ENCODE peak calls at places on chromosomes 5 and 9, in nine cellular contexts. One of them, this sample, is unnamed.

GRCh38 chr9:4639420-4639819 is 22.7 kb upstream of the PLPP6 start:
- DNase-seq in cortex of kidney: no peak
- DNase-seq in MM.1S: no peak
- DNase-seq in NCI-H510A treated with DMSO at 0.1 percent for 48 hours: no peak
- DNase-seq in mucosa of gallbladder: no peak
- DNase-seq in stimulated activated CD4-positive, alpha-beta T cell treated with anti-CD3 and anti-CD28 coated beads, Interleukin-2, amount 100 ng/mL, for 48 hours: no peak
- DNase-seq in RCC 7860: no peak
- DNase-seq in germinal center: no peak
- DNase-seq in SJSA1: no peak
- DNase-seq in this sample: no peak

GRCh38 chr5:96781031-96781733 is 26.6 kb downstream of the ERAP1 start:
- DNase-seq in NCI-H510A treated with DMSO at 0.1 percent for 48 hours: no peak
- DNase-seq in RCC 7860: peak; percentile 46
- DNase-seq in stimulated activated CD4-positive, alpha-beta T cell treated with anti-CD3 and anti-CD28 coated beads, Interleukin-2, amount 100 ng/mL, for 48 hours: no peak
- DNase-seq in cortex of kidney: no peak
- DNase-seq in MM.1S: no peak
- DNase-seq in SJSA1: no peak
- DNase-seq in germinal center: no peak
- DNase-seq in mucosa of gallbladder: no peak
- DNase-seq in this sample: no peak

GRCh38 chr5:172910828-172911627 is 48.2 kb upstream of the RPL26L1 start:
- DNase-seq in stimulated activated CD4-positive, alpha-beta T cell treated with anti-CD3 and anti-CD28 coated beads, Interleukin-2, amount 100 ng/mL, for 48 hours: no peak
- DNase-seq in cortex of kidney: no peak
- DNase-seq in germinal center: no peak
- DNase-seq in SJSA1: peak; percentile 90
- DNase-seq in mucosa of gallbladder: peak; percentile 65
- DNase-seq in MM.1S: no peak
- DNase-seq in RCC 7860: peak; percentile 89
- DNase-seq in NCI-H510A treated with DMSO at 0.1 percent for 48 hours: no peak
- DNase-seq in this sample: no peak

GRCh38 chr9:97109194-97109811 is 70.4 kb upstream of the CTSV start:
- DNase-seq in SJSA1: no peak
- DNase-seq in mucosa of gallbladder: peak; percentile 46
- DNase-seq in RCC 7860: peak; percentile 64
- DNase-seq in stimulated activated CD4-positive, alpha-beta T cell treated with anti-CD3 and anti-CD28 coated beads, Interleukin-2, amount 100 ng/mL, for 48 hours: peak; percentile 30
- DNase-seq in germinal center: no peak
- DNase-seq in MM.1S: peak; percentile 63
- DNase-seq in cortex of kidney: no peak
- DNase-seq in NCI-H510A treated with DMSO at 0.1 percent for 48 hours: no peak
- DNase-seq in this sample: no peak

GRCh38 chr5:81779125-81779934 is 28.4 kb upstream of the SSBP2 start:
- DNase-seq in stimulated activated CD4-positive, alpha-beta T cell treated with anti-CD3 and anti-CD28 coated beads, Interleukin-2, amount 100 ng/mL, for 48 hours: peak; percentile 14
- DNase-seq in cortex of kidney: no peak
- DNase-seq in mucosa of gallbladder: peak; percentile 51
- DNase-seq in RCC 7860: no peak
- DNase-seq in NCI-H510A treated with DMSO at 0.1 percent for 48 hours: no peak
- DNase-seq in MM.1S: peak; percentile 51
- DNase-seq in germinal center: peak; percentile 28
- DNase-seq in SJSA1: peak; percentile 51
- DNase-seq in this sample: peak; percentile 71

GRCh38 chr5:35860686-35861085 is 4.0 kb downstream of the IL7R start:
- DNase-seq in stimulated activated CD4-positive, alpha-beta T cell treated with anti-CD3 and anti-CD28 coated beads, Interleukin-2, amount 100 ng/mL, for 48 hours: no peak
- DNase-seq in germinal center: no peak
- DNase-seq in SJSA1: no peak
- DNase-seq in cortex of kidney: no peak
- DNase-seq in RCC 7860: peak; percentile 50
- DNase-seq in mucosa of gallbladder: no peak
- DNase-seq in MM.1S: no peak
- DNase-seq in NCI-H510A treated with DMSO at 0.1 percent for 48 hours: no peak
- DNase-seq in this sample: no peak

GRCh38 chr5:72328172-72328571 is 8.0 kb downstream of the PTCD2 start:
- DNase-seq in NCI-H510A treated with DMSO at 0.1 percent for 48 hours: peak; percentile 12
- DNase-seq in RCC 7860: peak; percentile 54
- DNase-seq in mucosa of gallbladder: no peak
- DNase-seq in cortex of kidney: no peak
- DNase-seq in MM.1S: no peak
- DNase-seq in germinal center: no peak
- DNase-seq in stimulated activated CD4-positive, alpha-beta T cell treated with anti-CD3 and anti-CD28 coated beads, Interleukin-2, amount 100 ng/mL, for 48 hours: no peak
- DNase-seq in SJSA1: no peak
- DNase-seq in this sample: no peak

GRCh38 chr9:130660683-130661460 is 3.5 kb upstream of the PRDM12 start:
- DNase-seq in mucosa of gallbladder: no peak
- DNase-seq in stimulated activated CD4-positive, alpha-beta T cell treated with anti-CD3 and anti-CD28 coated beads, Interleukin-2, amount 100 ng/mL, for 48 hours: no peak
- DNase-seq in cortex of kidney: no peak
- DNase-seq in NCI-H510A treated with DMSO at 0.1 percent for 48 hours: no peak
- DNase-seq in RCC 7860: no peak
- DNase-seq in MM.1S: no peak
- DNase-seq in SJSA1: no peak
- DNase-seq in germinal center: no peak
- DNase-seq in this sample: no peak

GRCh38 chr5:170120576-170120975 is 14.9 kb downstream of the FOXI1 start:
- DNase-seq in stimulated activated CD4-positive, alpha-beta T cell treated with anti-CD3 and anti-CD28 coated beads, Interleukin-2, amount 100 ng/mL, for 48 hours: no peak
- DNase-seq in cortex of kidney: no peak
- DNase-seq in NCI-H510A treated with DMSO at 0.1 percent for 48 hours: no peak
- DNase-seq in MM.1S: no peak
- DNase-seq in RCC 7860: no peak
- DNase-seq in SJSA1: peak; percentile 16
- DNase-seq in germinal center: no peak
- DNase-seq in mucosa of gallbladder: no peak
- DNase-seq in this sample: no peak

GRCh38 chr9:131733601-131734061 is 6.2 kb downstream of the RAPGEF1 start:
- DNase-seq in NCI-H510A treated with DMSO at 0.1 percent for 48 hours: no peak
- DNase-seq in RCC 7860: peak; percentile 99
- DNase-seq in MM.1S: peak; percentile 15
- DNase-seq in germinal center: peak; percentile 46
- DNase-seq in mucosa of gallbladder: peak; percentile 38
- DNase-seq in cortex of kidney: no peak
- DNase-seq in SJSA1: peak; percentile 87
- DNase-seq in stimulated activated CD4-positive, alpha-beta T cell treated with anti-CD3 and anti-CD28 coated beads, Interleukin-2, amount 100 ng/mL, for 48 hours: no peak
- DNase-seq in this sample: no peak